ENCODE peak calls at places on chromosomes 1 and 21, in five cellular contexts. W is neural crest cell, P is fibroblast of lung, O is uterus, C is GM13977. J is an unnamed sample.

GRCh38 chr1:159923203-159924024 is 1.9 kb downstream of the TAGLN2 start:
- DNase-seq in O (peak), W (no peak), C (peak), P (peak), J (peak)

GRCh38 chr21:39189857-39190604 is 6.8 kb upstream of the PSMG1 start:
- DNase-seq in O (no peak), C (no peak), P (peak), W (no peak), J (peak)

GRCh38 chr1:187936667-187937066 is 1107.9 kb downstream of the PLA2G4A start:
- DNase-seq in O (no peak), C (no peak), W (no peak), P (no peak), J (no peak)

GRCh38 chr1:20840731-20841130 is 53.6 kb upstream of the HP1BP3 start:
- DNase-seq in W (no peak), P (no peak), C (no peak), O (no peak), J (no peak)

GRCh38 chr1:233066087-233066486 is 115.7 kb downstream of the NTPCR start:
- DNase-seq in C (no peak), P (no peak), W (no peak), O (no peak), J (no peak)

GRCh38 chr21:37737497-37737896 is 178.8 kb downstream of the KCNJ6 start:
- DNase-seq in W (no peak), O (no peak), P (no peak), C (no peak), J (no peak)

GRCh38 chr1:246008256-246008901 is 498.7 kb downstream of the SMYD3 start:
- DNase-seq in C (no peak), W (no peak), P (no peak), O (no peak), J (no peak)

GRCh38 chr1:153962088-153963029 is 978 bp downstream of the SLC39A1 start:
- DNase-seq in C (no peak), O (peak), P (peak), W (no peak), J (peak)

GRCh38 chr21:15365751-15366392 is 301.1 kb upstream of the NRIP1 start:
- DNase-seq in P (no peak), W (no peak), O (no peak), C (no peak), J (no peak)

GRCh38 chr1:246189126-246189525 is 318.0 kb downstream of the SMYD3 start:
- DNase-seq in O (no peak), W (no peak), P (no peak), C (no peak), J (no peak)

GRCh38 chr1:46394108-46394871 is at the start of gene FAAH:
- DNase-seq in W (peak), O (peak), C (peak), P (peak), J (no peak)

GRCh38 chr1:38488162-38488898 is 371.2 kb downstream of the RRAGC start:
- DNase-seq in O (no peak), P (no peak), W (no peak), C (no peak), J (no peak)

GRCh38 chr1:192489046-192489445 is 86.5 kb upstream of the RGS1 start:
- DNase-seq in C (no peak), W (no peak), P (peak), O (no peak), J (no peak)

GRCh38 chr1:11342677-11343076 is 69.7 kb downstream of the UBIAD1 start:
- DNase-seq in P (no peak), C (no peak), O (no peak), W (no peak), J (no peak)

GRCh38 chr1:63112155-63112914 is 210.0 kb upstream of the FOXD3 start:
- DNase-seq in O (no peak), C (peak), W (no peak), P (peak), J (peak)

GRCh38 chr1:116508090-116508983 is 62.5 kb downstream of the CD58 start:
- DNase-seq in W (no peak), O (no peak), P (no peak), C (no peak), J (no peak)

GRCh38 chr1:230120949-230121381 is 53.9 kb downstream of the GALNT2 start:
- DNase-seq in O (no peak), W (peak), P (no peak), C (no peak), J (no peak)

GRCh38 chr1:47252795-47253194 is 20.8 kb upstream of the TAL1 start:
- DNase-seq in W (no peak), P (no peak), O (no peak), C (no peak), J (no peak)

GRCh38 chr1:24142546-24143431 is at the start of gene IL22RA1:
- DNase-seq in C (no peak), W (no peak), P (peak), O (no peak), J (no peak)

GRCh38 chr1:59128239-59128736 is 168.6 kb upstream of the FGGY start:
- DNase-seq in W (no peak), C (no peak), P (peak), O (no peak), J (peak)

GRCh38 chr21:16117851-16118592 is 388.2 kb downstream of the USP25 start:
- DNase-seq in W (no peak), C (no peak), O (no peak), P (peak), J (peak)

GRCh38 chr1:204723131-204723787 is 37.7 kb upstream of the LRRN2 start:
- DNase-seq in C (no peak), P (peak), W (no peak), O (no peak), J (no peak)

GRCh38 chr1:14255711-14256110 is 342.8 kb upstream of the KAZN start:
- DNase-seq in P (peak), W (no peak), O (no peak), C (no peak), J (no peak)

GRCh38 chr1:111541721-111542120 is 38.3 kb upstream of the ADORA3 start:
- DNase-seq in O (no peak), C (no peak), W (no peak), P (peak), J (peak)

GRCh38 chr1:12422488-12422887 is 192.7 kb downstream of the VPS13D start:
- DNase-seq in P (no peak), W (no peak), O (no peak), C (no peak), J (no peak)

GRCh38 chr1:104098837-104099236 is 349.1 kb downstream of the AMY1C start:
- DNase-seq in O (no peak), C (no peak), P (no peak), W (no peak), J (no peak)

GRCh38 chr1:55466343-55466742 is 251.2 kb upstream of the USP24 start:
- DNase-seq in P (no peak), W (no peak), C (no peak), O (no peak), J (no peak)

GRCh38 chr21:44305691-44306090 is 5.8 kb downstream of the PFKL start:
- DNase-seq in W (no peak), C (no peak), P (no peak), O (no peak), J (no peak)

GRCh38 chr1:21764615-21765423 is 18.1 kb downstream of the USP48 start:
- DNase-seq in O (no peak), C (no peak), W (no peak), P (peak), J (peak)

GRCh38 chr1:2408456-2408855 is 3.9 kb downstream of the PEX10 start:
- DNase-seq in W (no peak), C (no peak), P (no peak), O (no peak), J (no peak)

GRCh38 chr1:16324456-16324890 is 27.8 kb downstream of the FBXO42 start:
- DNase-seq in C (no peak), O (peak), W (no peak), P (peak), J (peak)

GRCh38 chr1:158972841-158973240 is 36.9 kb upstream of the IFI16 start:
- DNase-seq in O (no peak), C (no peak), W (no peak), P (no peak), J (no peak)

GRCh38 chr1:31712625-31713024 is 8.8 kb upstream of the COL16A1 start:
- DNase-seq in O (peak), C (no peak), P (peak), W (no peak), J (peak)

GRCh38 chr1:240562111-240562590 is 49.8 kb downstream of the GREM2 start:
- DNase-seq in W (no peak), P (peak), O (no peak), C (no peak), J (peak)

GRCh38 chr1:172826096-172826741 is 167.3 kb downstream of the FASLG start:
- DNase-seq in O (peak), P (peak), W (no peak), C (no peak), J (peak)

GRCh38 chr1:10561955-10562354 is 87.2 kb downstream of the PEX14 start:
- DNase-seq in O (no peak), C (no peak), W (no peak), P (no peak), J (no peak)

GRCh38 chr21:30186242-30186641 is 19.6 kb upstream of the CLDN17 start:
- DNase-seq in P (no peak), W (no peak), O (no peak), C (no peak), J (no peak)

GRCh38 chr1:219751870-219752269 is 139.0 kb upstream of the ZC3H11B start:
- DNase-seq in C (no peak), O (no peak), P (no peak), W (no peak), J (no peak)

GRCh38 chr1:17577907-17578297 is 38.4 kb downstream of the ARHGEF10L start:
- DNase-seq in C (no peak), W (no peak), O (no peak), P (no peak), J (no peak)

GRCh38 chr1:17575786-17576584 is 36.5 kb downstream of the ARHGEF10L start:
- DNase-seq in O (no peak), P (no peak), W (no peak), C (no peak), J (no peak)

GRCh38 chr1:17573518-17574041 is 34.1 kb downstream of the ARHGEF10L start:
- DNase-seq in P (no peak), C (no peak), W (peak), O (no peak), J (no peak)

GRCh38 chr1:17572264-17572985 is 32.9 kb downstream of the ARHGEF10L start:
- DNase-seq in C (no peak), P (no peak), W (no peak), O (no peak), J (no peak)

GRCh38 chr1:17574502-17574901 is 35.0 kb downstream of the ARHGEF10L start:
- DNase-seq in C (no peak), P (no peak), O (no peak), W (peak), J (no peak)
- TF ChIP-seq CTCF in C (peak), P (peak), O (no peak), W (peak), J (peak)

GRCh38 chr1:231757759-231758158 is 131.2 kb downstream of the DISC1 start:
- DNase-seq in P (no peak), C (no peak), W (no peak), O (no peak), J (no peak)

GRCh38 chr1:231753313-231753712 is 126.7 kb downstream of the DISC1 start:
- DNase-seq in P (no peak), C (no peak), W (no peak), O (no peak), J (no peak)

GRCh38 chr1:231761747-231762541 is 135.4 kb downstream of the DISC1 start:
- DNase-seq in P (no peak), O (no peak), W (no peak), C (no peak), J (no peak)

GRCh38 chr1:231751624-231751897 is 125.0 kb downstream of the DISC1 start:
- DNase-seq in W (no peak), C (no peak), O (no peak), P (no peak), J (no peak)

GRCh38 chr1:231757101-231757404 is 130.5 kb downstream of the DISC1 start:
- DNase-seq in O (no peak), P (no peak), W (no peak), C (no peak), J (no peak)
- TF ChIP-seq CTCF in O (no peak), P (no peak), W (no peak), C (no peak), J (no peak)

GRCh38 chr1:244864253-244865027 is at the start of gene HNRNPU:
- DNase-seq in O (peak), W (peak), P (peak), C (peak), J (peak)
- TF ChIP-seq CTCF in O (no peak), W (peak), P (peak), C (no peak), J (peak)

GRCh38 chr1:234222561-234223280 is 150.5 kb upstream of the COA6 start:
- DNase-seq in O (no peak), W (no peak), C (no peak), P (peak), J (no peak)
- TF ChIP-seq CTCF in O (no peak), W (no peak), C (no peak), P (no peak), J (no peak)

DNA sequence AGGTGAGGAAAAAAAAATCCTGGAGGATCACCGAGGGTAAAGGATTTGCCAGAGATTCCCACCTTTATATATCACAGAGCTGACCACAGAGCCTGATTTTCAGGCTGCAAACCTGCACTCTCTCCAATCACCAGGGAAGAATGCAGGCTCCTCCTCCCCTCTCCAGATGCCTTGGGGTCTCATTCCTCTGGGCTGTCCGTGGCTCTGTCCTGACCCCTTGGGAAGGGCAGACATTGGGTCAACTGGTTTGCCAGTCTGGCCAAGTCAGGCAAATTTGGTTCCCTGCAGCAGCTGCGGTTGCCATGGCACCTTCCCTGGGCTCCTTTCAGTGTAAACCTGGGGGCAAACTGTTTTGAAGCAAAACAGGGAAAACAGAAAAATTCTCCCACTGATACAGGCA is 11.6 kb upstream of the OPRD1 start:
- DNase-seq in W (no peak), O (no peak), P (no peak), C (no peak), J (no peak)
- TF ChIP-seq CTCF in W (no peak), O (no peak), P (no peak), C (no peak), J (no peak)

GRCh38 chr21:42586406-42586805 is 67.0 kb upstream of the PDE9A start:
- DNase-seq in W (no peak), O (no peak), C (no peak), P (no peak), J (no peak)

GRCh38 chr21:42587036-42587435 is 66.4 kb upstream of the PDE9A start:
- DNase-seq in O (no peak), P (no peak), C (no peak), W (no peak), J (no peak)

GRCh38 chr21:42583992-42584641 is 69.3 kb upstream of the PDE9A start:
- DNase-seq in P (no peak), C (no peak), W (no peak), O (no peak), J (no peak)

GRCh38 chr21:42583150-42583991 is 69.7 kb downstream of the SLC37A1 start:
- DNase-seq in W (no peak), C (no peak), O (no peak), P (no peak), J (no peak)

GRCh38 chr21:42585881-42586280 is 67.5 kb upstream of the PDE9A start:
- DNase-seq in C (no peak), O (no peak), P (no peak), W (no peak), J (no peak)
- TF ChIP-seq CTCF in C (no peak), O (no peak), P (no peak), W (no peak), J (no peak)

GRCh38 chr1:19689856-19690255 is 25.2 kb downstream of the HTR6 start:
- DNase-seq in P (no peak), O (no peak), C (no peak), W (no peak), J (no peak)
- TF ChIP-seq CTCF in P (no peak), O (no peak), C (no peak), W (no peak), J (no peak)

GRCh38 chr1:151146416-151147131 is at the start of gene SEMA6C:
- DNase-seq in C (peak), W (peak), P (peak), O (peak), J (peak)
- TF ChIP-seq CTCF in C (no peak), W (no peak), P (no peak), O (no peak), J (no peak)

GRCh38 chr1:234996245-234996757 is 132.3 kb downstream of the TOMM20 start:
- DNase-seq in P (no peak), W (no peak), C (no peak), O (no peak), J (no peak)
- TF ChIP-seq CTCF in P (no peak), W (no peak), C (no peak), O (no peak), J (no peak)

GRCh38 chr1:155962599-155963211 is 15.6 kb downstream of the ARHGEF2 start:
- DNase-seq in W (no peak), P (peak), C (no peak), O (no peak), J (no peak)

GRCh38 chr1:155964193-155964592 is 14.2 kb downstream of the ARHGEF2 start:
- DNase-seq in C (no peak), W (no peak), O (no peak), P (no peak), J (no peak)

GRCh38 chr1:155966135-155966534 is 12.2 kb downstream of the ARHGEF2 start:
- DNase-seq in C (no peak), W (no peak), O (no peak), P (no peak), J (no peak)

GRCh38 chr1:155960081-155960745 is 18.1 kb downstream of the ARHGEF2 start:
- DNase-seq in P (no peak), C (no peak), W (no peak), O (no peak), J (no peak)

GRCh38 chr1:155961937-155962336 is 16.4 kb downstream of the ARHGEF2 start:
- DNase-seq in O (peak), W (no peak), C (no peak), P (peak), J (peak)
- TF ChIP-seq CTCF in O (no peak), W (no peak), C (peak), P (peak), J (peak)